ENCODE peak calls at places on chromosomes 5 and 9, in four cellular contexts. G is body of pancreas, X is cardiac muscle cell, T is lower leg skin. V is an unnamed sample.

GRCh38 chr5:68334550-68334880 is 119.0 kb downstream of the PIK3R1 start:
- DNase-seq in X (no peak), T (no peak), G (no peak), V (no peak)

GRCh38 chr9:36837431-36838405 is 196.3 kb downstream of the PAX5 start:
- DNase-seq in T (no peak), G (no peak), X (no peak), V (no peak)

GRCh38 chr9:105883847-105884246 is 189.5 kb downstream of the TMEM38B start:
- DNase-seq in X (no peak), G (no peak), T (no peak), V (no peak)

GRCh38 chr5:143008809-143009521 is 238.8 kb downstream of the ARHGAP26 start:
- DNase-seq in T (peak), X (peak), G (no peak), V (no peak)

GRCh38 chr9:37053684-37054512 is 19.8 kb upstream of the PAX5 start:
- DNase-seq in T (no peak), X (no peak), G (no peak), V (no peak)

GRCh38 chr5:97629281-97629680 is 446.2 kb upstream of the RIOK2 start:
- DNase-seq in X (peak), G (no peak), T (peak), V (no peak)

GRCh38 chr9:114184071-114184470 is 28.7 kb downstream of the COL27A1 start:
- DNase-seq in G (no peak), X (peak), T (no peak), V (peak)

GRCh38 chr5:34731435-34732232 is 75.5 kb downstream of the RAI14 start:
- DNase-seq in X (no peak), G (no peak), T (no peak), V (no peak)

GRCh38 chr5:132420706-132421272 is 51.3 kb downstream of the SLC22A5 start:
- DNase-seq in G (no peak), X (no peak), T (no peak), V (no peak)

GRCh38 chr5:176735383-176736265 is 74.7 kb upstream of the UNC5A start:
- DNase-seq in T (no peak), X (no peak), G (no peak), V (no peak)

GRCh38 chr9:29285818-29286217 is 1712.5 kb upstream of the C9orf72 start:
- DNase-seq in G (no peak), X (peak), T (no peak), V (no peak)

GRCh38 chr9:112526973-112527372 is 40.3 kb downstream of the KIAA1958 start:
- DNase-seq in G (no peak), X (no peak), T (no peak), V (no peak)

GRCh38 chr9:76717611-76718010 is 46.6 kb upstream of the PCA3 start:
- DNase-seq in T (no peak), X (no peak), G (no peak), V (no peak)

GRCh38 chr5:143404416-143405062 is 1.1 kb upstream of the NR3C1 start:
- DNase-seq in T (peak), G (peak), X (peak), V (no peak)

GRCh38 chr9:92969516-92970466 is 22.5 kb downstream of the FGD3 start:
- DNase-seq in X (no peak), G (no peak), T (no peak), V (no peak)

GRCh38 chr9:108511200-108511756 is 344.5 kb downstream of the ACTL7B start:
- DNase-seq in X (peak), G (no peak), T (no peak), V (no peak)

GRCh38 chr5:74579215-74579614 is 61.3 kb downstream of the ENC1 start:
- DNase-seq in X (peak), G (no peak), T (no peak), V (no peak)

GRCh38 chr5:179343021-179343781 is 2.1 kb downstream of the ADAMTS2 start:
- DNase-seq in G (no peak), T (no peak), X (no peak), V (no peak)

GRCh38 chr9:15317836-15318235 is 10.8 kb upstream of the TTC39B start:
- DNase-seq in X (peak), T (no peak), G (no peak), V (no peak)

GRCh38 chr9:30201024-30201423 is 2183.4 kb upstream of the ACO1 start:
- DNase-seq in G (no peak), T (no peak), X (no peak), V (no peak)

GRCh38 chr5:171441246-171441791 is 21.9 kb downstream of the FGF18 start:
- DNase-seq in X (no peak), G (no peak), T (no peak), V (no peak)

GRCh38 chr5:116296335-116297072 is 211.7 kb downstream of the COMMD10 start:
- DNase-seq in T (no peak), X (no peak), G (no peak), V (no peak)

DNA sequence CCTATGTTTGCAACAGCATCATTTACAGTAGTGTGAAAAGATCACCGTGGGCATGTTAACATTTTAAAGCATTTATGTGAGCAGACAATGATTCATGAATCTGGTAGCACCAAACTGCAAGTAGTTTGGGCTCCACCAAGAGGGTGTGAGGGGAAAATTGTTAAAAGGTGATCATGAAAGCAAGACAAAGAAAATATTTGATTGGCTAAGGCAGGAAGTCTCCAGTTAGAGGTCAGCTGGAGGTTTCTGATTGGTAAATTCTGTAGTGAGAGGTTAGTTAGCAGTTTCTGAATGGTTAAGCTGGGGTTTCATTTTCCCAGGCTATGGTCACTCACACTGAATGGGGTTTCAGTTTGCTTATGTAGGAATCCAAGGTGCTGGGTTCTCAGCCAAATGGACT is 13.5 kb upstream of the DRD1 start:
- DNase-seq in T (no peak), X (no peak), G (no peak), V (no peak)
- TF ChIP-seq CTCF in T (no peak), X (no peak), G (no peak), V (no peak)

GRCh38 chr9:131278421-131279111 is 2.3 kb upstream of the FAM78A start:
- DNase-seq in X (no peak), T (no peak), G (no peak), V (no peak)
- H3K4me3 ChIP-seq in X (peak), T (no peak), G (no peak), V (peak)

GRCh38 chr5:140043508-140043872 is 391 bp upstream of the NRG2 start:
- DNase-seq in X (no peak), G (peak), T (no peak), V (no peak)
- TF ChIP-seq CTCF in X (no peak), G (no peak), T (no peak), V (peak)

DNA sequence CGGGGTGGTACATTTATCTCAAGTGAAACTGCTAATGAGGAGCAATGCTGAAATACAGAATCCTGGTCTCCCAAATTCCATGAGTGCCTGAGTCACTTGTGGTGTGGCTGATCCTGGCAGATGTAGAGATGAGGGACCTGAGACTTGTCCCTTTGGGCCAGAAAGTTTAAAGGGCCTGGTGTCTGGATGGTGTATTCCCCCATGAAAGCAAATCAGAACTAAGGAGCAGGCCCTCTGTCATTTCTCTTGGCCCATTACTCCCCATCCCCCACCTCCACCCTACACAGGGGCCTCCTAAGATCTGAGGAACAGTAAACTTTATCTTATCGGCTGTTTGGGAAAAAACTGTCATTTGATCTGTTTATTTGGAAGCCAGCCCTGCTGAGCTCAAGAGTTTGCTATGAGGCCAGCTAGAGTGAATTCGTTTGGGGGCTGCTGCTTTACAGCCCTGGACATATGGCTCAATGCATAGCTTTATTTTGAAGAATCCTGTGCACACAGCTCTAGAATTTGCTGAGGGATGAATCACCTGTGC is 140.3 kb downstream of the LHFPL2 start:
- DNase-seq in T (no peak), G (no peak), X (peak), V (no peak)
- H3K4me3 ChIP-seq in T (no peak), G (no peak), X (peak), V (no peak)

GRCh38 chr5:78763659-78764189 is 115.2 kb upstream of the LHFPL2 start:
- DNase-seq in G (no peak), X (no peak), T (no peak), V (no peak)

GRCh38 chr5:78761831-78762230 is 113.3 kb upstream of the LHFPL2 start:
- DNase-seq in T (no peak), G (no peak), X (no peak), V (no peak)

GRCh38 chr5:78757269-78758053 is 108.9 kb upstream of the LHFPL2 start:
- DNase-seq in G (no peak), T (no peak), X (peak), V (no peak)

GRCh38 chr5:78758169-78758839 is 109.7 kb upstream of the LHFPL2 start:
- DNase-seq in G (no peak), X (no peak), T (no peak), V (no peak)

DNA sequence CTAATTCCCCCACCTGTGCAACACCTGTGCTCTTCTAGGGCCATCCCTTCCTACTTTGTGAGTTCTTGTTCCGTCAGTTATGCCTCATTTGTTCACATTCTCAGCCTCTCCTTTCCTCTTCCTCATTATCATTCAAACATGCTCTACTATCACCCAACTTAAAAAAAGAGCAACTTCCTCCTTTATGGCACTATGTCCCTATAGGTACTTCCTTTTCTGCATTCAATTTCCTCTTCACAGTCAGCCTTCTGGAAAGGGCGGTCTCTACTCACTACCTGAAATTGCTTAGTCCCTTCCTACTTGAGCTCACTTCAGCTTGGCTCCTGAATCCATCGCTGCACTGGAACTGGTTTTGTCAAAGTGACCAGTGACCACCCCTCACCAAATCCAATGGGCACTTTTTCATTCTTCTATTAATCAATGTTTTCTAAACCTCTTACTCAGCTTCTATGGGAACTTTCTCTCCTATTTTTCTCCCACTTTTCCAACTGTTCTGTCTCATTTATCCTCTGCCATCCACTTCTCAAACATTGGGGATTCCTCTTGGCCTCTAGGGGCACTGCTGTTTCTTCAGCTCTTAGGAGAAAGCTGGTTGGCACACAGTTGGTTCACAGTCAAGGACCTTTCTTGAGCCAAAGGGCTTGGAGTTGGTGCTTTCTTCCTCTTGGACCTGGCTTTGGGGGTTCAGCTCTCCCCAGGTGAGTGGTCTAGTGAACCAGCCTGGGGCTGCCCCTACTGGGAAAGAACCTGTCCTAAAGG is 112.0 kb upstream of the LHFPL2 start:
- DNase-seq in T (no peak), X (no peak), G (no peak), V (no peak)
- TF ChIP-seq CTCF in T (no peak), X (no peak), G (no peak), V (no peak)

GRCh38 chr5:145833616-145834200 is 1.4 kb downstream of the PRELID2 start:
- DNase-seq in X (no peak), T (no peak), G (no peak), V (no peak)

GRCh38 chr5:145834554-145834916 is 607 bp downstream of the PRELID2 start:
- DNase-seq in G (no peak), X (no peak), T (no peak), V (no peak)

GRCh38 chr5:145838276-145838675 is 3.1 kb upstream of the PRELID2 start:
- DNase-seq in X (peak), G (peak), T (no peak), V (no peak)

GRCh38 chr5:145835839-145836222 is 689 bp upstream of the PRELID2 start:
- DNase-seq in X (no peak), G (no peak), T (no peak), V (no peak)

DNA sequence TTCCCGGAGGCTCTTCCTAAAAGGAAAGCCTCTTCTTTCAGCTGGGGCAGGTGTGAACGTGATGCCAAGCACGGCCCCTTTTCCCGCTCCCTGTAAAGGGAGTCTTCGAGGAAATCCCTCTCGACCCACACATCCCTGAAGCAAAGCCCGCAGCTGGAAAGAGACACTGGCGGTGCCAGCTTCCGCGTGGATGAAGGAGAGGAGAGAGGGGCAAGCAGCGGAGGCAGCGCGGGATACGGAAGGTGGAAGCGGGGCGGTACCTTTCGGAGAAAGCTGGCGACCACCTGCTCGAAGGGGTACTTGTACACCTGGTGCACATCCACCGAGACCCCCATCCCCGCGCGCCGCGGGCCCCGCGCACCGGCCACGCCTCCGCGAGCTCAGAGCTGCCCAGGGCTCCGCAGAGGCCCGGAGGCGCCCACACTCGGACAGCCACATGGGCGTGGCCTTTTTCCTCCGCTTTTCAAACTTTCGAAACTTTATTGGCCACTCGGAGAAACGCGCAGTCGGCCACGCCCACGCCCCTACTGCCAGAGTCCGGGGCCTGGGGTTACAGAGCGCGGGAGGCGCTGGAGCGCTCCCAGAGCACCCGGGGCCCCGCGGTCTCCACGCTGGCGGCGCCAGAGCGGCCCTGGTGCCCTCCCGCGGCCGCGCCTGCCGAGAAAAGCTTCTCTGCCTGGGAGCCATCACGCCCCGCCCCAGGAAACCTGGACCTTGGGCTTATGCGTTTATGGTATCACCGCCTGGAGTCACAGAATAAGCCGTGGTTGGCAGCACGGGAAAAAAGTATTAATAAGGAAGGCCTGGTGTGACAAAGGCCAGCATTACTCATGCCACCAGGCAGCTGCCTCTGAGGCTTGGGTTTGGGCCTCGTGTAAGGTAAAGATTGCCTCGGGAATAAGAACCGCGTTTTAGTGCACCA is at the start of gene PRELID2:
- DNase-seq in G (peak), T (peak), X (peak), V (no peak)
- H3K4me3 ChIP-seq in G (peak), T (peak), X (peak), V (no peak)

DNA sequence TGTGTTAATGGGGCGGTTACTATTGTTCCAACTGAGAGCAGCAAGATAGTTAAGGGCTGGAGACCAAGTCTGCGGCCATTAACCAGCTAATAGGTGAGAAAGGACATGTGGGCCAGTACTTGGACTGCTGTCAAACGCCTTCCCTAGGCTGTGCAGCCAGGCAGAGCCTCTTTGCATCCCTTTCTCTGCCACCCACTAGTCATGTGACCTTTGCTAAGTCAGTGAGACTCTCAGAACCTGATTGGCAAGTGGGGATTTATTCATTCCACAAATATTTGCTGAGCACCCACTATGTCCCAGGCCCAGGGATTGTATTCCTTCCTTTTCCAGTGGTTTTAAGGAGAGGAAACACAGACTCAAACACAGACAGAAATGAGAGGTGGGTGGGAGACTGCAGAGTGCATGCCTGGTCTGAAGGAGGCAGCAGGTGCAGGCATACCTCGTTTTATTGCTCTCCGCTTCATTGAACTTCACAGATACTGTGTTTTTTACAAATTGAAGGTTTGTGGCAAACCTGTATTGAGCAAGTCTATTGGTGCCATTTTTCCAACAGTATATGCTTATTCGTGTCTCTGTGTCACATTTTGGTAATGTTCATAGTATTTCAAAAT is 71.6 kb upstream of the GALNT10 start:
- DNase-seq in G (no peak), X (no peak), T (no peak), V (peak)
- TF ChIP-seq CTCF in G (no peak), X (no peak), T (no peak), V (peak)

GRCh38 chr5:154606246-154606645 is 128.2 kb upstream of the HAND1 start:
- DNase-seq in T (no peak), G (no peak), X (no peak), V (no peak)

GRCh38 chr5:154606675-154607321 is 128.8 kb upstream of the HAND1 start:
- DNase-seq in G (no peak), X (no peak), T (no peak), V (no peak)

GRCh38 chr5:154603485-154603884 is 125.5 kb upstream of the HAND1 start:
- DNase-seq in T (no peak), G (no peak), X (no peak), V (no peak)

GRCh38 chr5:154603011-154603410 is 125.0 kb upstream of the HAND1 start:
- DNase-seq in X (no peak), T (no peak), G (no peak), V (no peak)

DNA sequence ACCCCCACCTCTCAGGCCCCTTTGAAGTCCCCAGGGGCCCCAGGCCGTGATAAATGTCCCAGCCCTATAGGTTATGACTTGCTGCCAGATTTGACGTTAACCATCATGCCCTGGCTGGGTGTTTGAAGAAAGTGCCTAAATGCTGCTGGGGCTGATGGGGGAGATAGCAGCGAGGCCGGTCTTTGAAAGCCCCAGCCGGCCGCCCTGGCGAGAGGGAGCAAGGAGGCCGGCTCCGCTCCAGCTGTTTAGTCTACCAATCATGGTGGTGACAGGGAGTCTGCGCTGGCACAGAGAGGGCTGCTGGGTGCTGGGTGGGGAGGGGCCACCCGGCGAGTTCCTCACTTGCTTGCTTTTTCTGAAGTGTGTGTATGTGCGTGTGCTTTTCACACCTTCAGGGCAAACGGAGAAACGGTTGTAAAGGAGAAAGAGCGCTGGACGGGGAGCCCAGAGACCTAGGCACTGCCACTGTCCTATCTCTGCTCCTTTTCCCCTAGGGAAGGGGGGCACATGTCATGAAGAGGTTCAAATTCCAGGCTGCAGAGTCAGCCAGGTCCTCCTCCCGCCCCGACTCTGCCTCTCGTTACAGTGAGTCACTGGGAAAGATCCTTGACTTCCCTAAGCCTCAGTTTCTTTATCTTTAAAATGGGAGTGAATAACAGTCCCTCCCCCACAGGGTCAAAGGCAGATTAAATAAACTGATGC is 126.1 kb upstream of the HAND1 start:
- DNase-seq in T (no peak), X (peak), G (peak), V (no peak)
- H3K4me3 ChIP-seq in T (no peak), X (no peak), G (no peak), V (no peak)

V was measured in LNCaP clone FGC.